ENCODE peak calls at places on chromosome 15, in seven cellular contexts. P is RWPE1; B is amniotic stem cell; W is activated effector memory CD4-positive, alpha-beta T cell treated with anti-CD3 and anti-CD28 coated beads, Interleukin-2, amount 50 U/mL, for 16 hours; F is H7; K is neuronal stem cell; T is type B pancreatic cell. L is an unnamed sample.

GRCh38 chr15:99729920-99730319 is 3.3 kb downstream of the LYSMD4 start:
- DNase-seq in P (peak), B (no peak), W (no peak), F (peak), K (no peak), T (no peak), L (no peak)

GRCh38 chr15:59294961-59295741 is 77.5 kb downstream of the MYO1E start:
- DNase-seq in P (peak), B (peak), W (no peak), F (no peak), K (no peak), T (no peak), L (no peak)

GRCh38 chr15:40413036-40413435 is 7.4 kb downstream of the IVD start:
- DNase-seq in P (no peak), B (no peak), W (no peak), F (no peak), K (no peak), T (no peak), L (no peak)

GRCh38 chr15:71800835-71801745 is 9.3 kb upstream of the NR2E3 start:
- DNase-seq in P (peak), B (no peak), W (no peak), F (peak), K (peak), T (peak), L (no peak)

GRCh38 chr15:41517895-41518449 is 4.3 kb upstream of the LTK start:
- DNase-seq in P (no peak), B (no peak), W (no peak), F (no peak), K (no peak), T (no peak), L (no peak)

GRCh38 chr15:44812029-44812517 is 75.7 kb downstream of the TRIM69 start:
- DNase-seq in P (no peak), B (no peak), W (no peak), F (no peak), K (no peak), T (no peak), L (no peak)

GRCh38 chr15:97059276-97059675 is 728.8 kb downstream of the NR2F2 start:
- DNase-seq in P (no peak), B (no peak), W (no peak), F (no peak), K (no peak), T (no peak), L (no peak)

GRCh38 chr15:99969261-99969960 is 236.2 kb upstream of the LYSMD4 start:
- DNase-seq in P (no peak), B (no peak), W (peak), F (no peak), K (no peak), T (no peak), L (no peak)

GRCh38 chr15:82393671-82394070 is 35.9 kb upstream of the GOLGA6L9 start:
- DNase-seq in P (no peak), B (no peak), W (no peak), F (no peak), K (no peak), T (no peak), L (no peak)

GRCh38 chr15:45225506-45226273 is 26.3 kb upstream of the SLC28A2 start:
- DNase-seq in P (no peak), B (no peak), W (no peak), F (no peak), K (no peak), T (no peak), L (no peak)

GRCh38 chr15:91886878-91887277 is 33.4 kb downstream of the SLCO3A1 start:
- DNase-seq in P (no peak), B (no peak), W (no peak), F (no peak), K (no peak), T (no peak), L (no peak)

GRCh38 chr15:100863406-100864198 is 16.0 kb upstream of the ALDH1A3 start:
- DNase-seq in P (no peak), B (no peak), W (no peak), F (no peak), K (no peak), T (no peak), L (no peak)

GRCh38 chr15:52076889-52077781 is 35.4 kb downstream of the BCL2L10 start:
- DNase-seq in P (peak), B (peak), W (no peak), F (no peak), K (no peak), T (no peak), L (no peak)

GRCh38 chr15:61857169-61857829 is 202.9 kb downstream of the VPS13C start:
- DNase-seq in P (no peak), B (no peak), W (no peak), F (no peak), K (no peak), T (no peak), L (no peak)

GRCh38 chr15:66721020-66721419 is 19.0 kb downstream of the SMAD6 start:
- DNase-seq in P (no peak), B (no peak), W (no peak), F (no peak), K (no peak), T (no peak), L (no peak)

GRCh38 chr15:27486676-27487290 is 515.8 kb downstream of the GABRG3 start:
- DNase-seq in P (no peak), B (no peak), W (no peak), F (no peak), K (no peak), T (no peak), L (no peak)